ENCODE peak calls at places on chromosomes 13 and 19, in five cellular contexts. One of them, this sample, is unnamed.

GRCh38 chr19:2475018-2475701 is 767 bp upstream of the GADD45B start:
- DNase-seq in mucosa of descending colon: peak; percentile 63
- DNase-seq in neuronal stem cell: no peak
- DNase-seq in spleen: peak; percentile 91
- DNase-seq in CD8-positive, alpha-beta T cell: peak; percentile 75
- DNase-seq in this sample: peak; percentile 59

GRCh38 chr19:23817519-23817918 is 58.8 kb upstream of the ZNF681 start:
- DNase-seq in mucosa of descending colon: peak; percentile 66
- DNase-seq in neuronal stem cell: no peak
- DNase-seq in spleen: no peak
- DNase-seq in CD8-positive, alpha-beta T cell: peak; percentile 57
- DNase-seq in this sample: peak; percentile 84

GRCh38 chr19:14767466-14767971 is 10.8 kb downstream of the ADGRE2 start:
- DNase-seq in mucosa of descending colon: no peak
- DNase-seq in neuronal stem cell: no peak
- DNase-seq in spleen: no peak
- DNase-seq in CD8-positive, alpha-beta T cell: peak; percentile 23
- DNase-seq in this sample: no peak

GRCh38 chr19:39873385-39873784 is 27.2 kb upstream of the FBL start:
- DNase-seq in mucosa of descending colon: no peak
- DNase-seq in neuronal stem cell: no peak
- DNase-seq in spleen: no peak
- DNase-seq in CD8-positive, alpha-beta T cell: no peak
- DNase-seq in this sample: no peak

GRCh38 chr13:41639955-41640780 is 182.8 kb downstream of the RGCC start:
- DNase-seq in mucosa of descending colon: no peak
- DNase-seq in neuronal stem cell: no peak
- DNase-seq in spleen: no peak
- DNase-seq in CD8-positive, alpha-beta T cell: no peak
- DNase-seq in this sample: no peak

GRCh38 chr19:44718441-44719261 is 19.7 kb downstream of the CEACAM16 start:
- DNase-seq in mucosa of descending colon: peak; percentile 87
- DNase-seq in neuronal stem cell: peak; percentile 69
- DNase-seq in spleen: no peak
- DNase-seq in CD8-positive, alpha-beta T cell: no peak
- DNase-seq in this sample: peak; percentile 95

GRCh38 chr13:74886496-74886895 is 595.5 kb downstream of the TBC1D4 start:
- DNase-seq in mucosa of descending colon: no peak
- DNase-seq in neuronal stem cell: no peak
- DNase-seq in spleen: no peak
- DNase-seq in CD8-positive, alpha-beta T cell: no peak
- DNase-seq in this sample: no peak

GRCh38 chr19:38213911-38214625 is 10.0 kb downstream of the DPF1 start:
- DNase-seq in mucosa of descending colon: no peak
- DNase-seq in neuronal stem cell: no peak
- DNase-seq in spleen: no peak
- DNase-seq in CD8-positive, alpha-beta T cell: peak; percentile 55
- DNase-seq in this sample: peak; percentile 70

GRCh38 chr19:38389101-38389925 is 816 bp downstream of the SPRED3 start:
- DNase-seq in mucosa of descending colon: peak; percentile 12
- DNase-seq in neuronal stem cell: peak; percentile 32
- DNase-seq in spleen: no peak
- DNase-seq in CD8-positive, alpha-beta T cell: peak; percentile 53
- DNase-seq in this sample: peak; percentile 66

GRCh38 chr13:44364019-44364418 is 9.6 kb upstream of the SERP2 start:
- DNase-seq in mucosa of descending colon: no peak
- DNase-seq in neuronal stem cell: no peak
- DNase-seq in spleen: no peak
- DNase-seq in CD8-positive, alpha-beta T cell: no peak
- DNase-seq in this sample: no peak

GRCh38 chr13:109565877-109566276 is 220.5 kb downstream of the IRS2 start:
- DNase-seq in mucosa of descending colon: no peak
- DNase-seq in neuronal stem cell: no peak
- DNase-seq in spleen: no peak
- DNase-seq in CD8-positive, alpha-beta T cell: no peak
- DNase-seq in this sample: no peak

GRCh38 chr13:48210178-48210577 is 22.8 kb upstream of the ITM2B start:
- DNase-seq in mucosa of descending colon: no peak
- DNase-seq in neuronal stem cell: no peak
- DNase-seq in spleen: no peak
- DNase-seq in CD8-positive, alpha-beta T cell: no peak
- DNase-seq in this sample: no peak

GRCh38 chr19:12581100-12581499 is 29.5 kb downstream of the ZNF490 start:
- DNase-seq in mucosa of descending colon: no peak
- DNase-seq in neuronal stem cell: no peak
- DNase-seq in spleen: no peak
- DNase-seq in CD8-positive, alpha-beta T cell: no peak
- DNase-seq in this sample: peak; percentile 34

DNA sequence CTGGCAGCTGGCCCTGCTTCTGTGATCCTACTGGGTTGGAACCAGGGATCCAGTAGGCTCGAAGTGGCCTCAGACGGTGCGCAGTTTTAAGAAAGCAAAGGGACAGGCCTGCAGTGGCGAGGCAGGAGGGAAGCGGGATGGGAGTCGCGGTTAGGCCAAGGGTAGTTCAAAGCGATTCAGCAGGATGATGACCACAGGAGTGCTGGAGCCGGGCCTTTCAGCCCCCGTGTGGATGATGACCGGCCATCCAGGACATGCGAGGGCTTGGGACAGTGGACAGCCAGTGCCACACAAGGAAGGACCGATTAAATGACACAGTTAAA is 853 bp downstream of the RNASEH2B start:
- DNase-seq in mucosa of descending colon: no peak
- DNase-seq in neuronal stem cell: peak; percentile 29
- DNase-seq in spleen: no peak
- DNase-seq in CD8-positive, alpha-beta T cell: no peak
- DNase-seq in this sample: peak; percentile 68
- H3K4me1 ChIP-seq in mucosa of descending colon: peaks cover 3% of the 10 kb centered on the region
- H3K4me1 ChIP-seq in neuronal stem cell: peaks cover 11% of the 10 kb centered on the region
- H3K4me1 ChIP-seq in spleen: peaks cover 53% of the 10 kb centered on the region
- H3K4me1 ChIP-seq in CD8-positive, alpha-beta T cell: peaks cover 34% of the 10 kb centered on the region
- H3K4me1 ChIP-seq in this sample: peaks cover 25% of the 10 kb centered on the region

GRCh38 chr13:39106216-39106995 is 68.2 kb downstream of the NHLRC3 start:
- DNase-seq in mucosa of descending colon: peak; percentile 15
- DNase-seq in neuronal stem cell: no peak
- DNase-seq in spleen: no peak
- DNase-seq in CD8-positive, alpha-beta T cell: no peak
- DNase-seq in this sample: no peak

GRCh38 chr13:39108746-39109145 is 70.5 kb downstream of the NHLRC3 start:
- DNase-seq in mucosa of descending colon: no peak
- DNase-seq in neuronal stem cell: no peak
- DNase-seq in spleen: no peak
- DNase-seq in CD8-positive, alpha-beta T cell: no peak
- DNase-seq in this sample: no peak

GRCh38 chr13:39111145-39111544 is 72.9 kb downstream of the NHLRC3 start:
- DNase-seq in mucosa of descending colon: no peak
- DNase-seq in neuronal stem cell: no peak
- DNase-seq in spleen: no peak
- DNase-seq in CD8-positive, alpha-beta T cell: no peak
- DNase-seq in this sample: no peak

GRCh38 chr13:39107484-39108040 is 69.3 kb downstream of the NHLRC3 start:
- DNase-seq in mucosa of descending colon: no peak
- DNase-seq in neuronal stem cell: no peak
- DNase-seq in spleen: no peak
- DNase-seq in CD8-positive, alpha-beta T cell: no peak
- DNase-seq in this sample: no peak

DNA sequence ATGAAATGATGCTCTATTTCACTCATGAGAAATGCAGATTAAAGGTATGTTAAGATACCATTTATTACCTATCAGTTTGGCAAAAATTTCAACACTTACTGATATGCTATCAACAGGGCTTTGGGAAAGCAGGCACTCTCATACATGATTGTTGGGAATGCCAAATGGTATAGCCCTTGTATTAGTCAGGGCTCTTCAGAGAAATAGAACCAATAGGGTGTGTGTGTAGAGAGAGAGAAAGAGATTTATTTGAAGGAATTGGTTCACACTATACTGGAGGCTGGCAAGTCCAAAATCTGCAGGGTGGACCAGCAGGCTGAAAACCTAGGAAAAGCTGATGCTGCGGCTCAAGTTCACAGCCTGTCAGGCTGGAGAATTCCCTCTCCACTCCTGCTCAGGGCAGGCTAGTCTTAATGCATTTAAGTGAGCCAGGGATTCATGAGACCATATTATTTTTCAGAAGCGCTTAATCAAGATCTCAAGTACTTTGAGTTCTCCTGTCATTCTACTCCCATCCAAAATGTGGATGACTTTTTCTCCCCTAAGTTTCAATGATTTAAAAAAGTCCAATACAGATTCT is 72.4 kb downstream of the NHLRC3 start:
- DNase-seq in mucosa of descending colon: no peak
- DNase-seq in neuronal stem cell: no peak
- DNase-seq in spleen: no peak
- DNase-seq in CD8-positive, alpha-beta T cell: no peak
- DNase-seq in this sample: no peak
- H3K4me1 ChIP-seq in mucosa of descending colon: no peaks in the 10 kb centered on the region
- H3K4me1 ChIP-seq in neuronal stem cell: peaks cover 3% of the 10 kb centered on the region
- H3K4me1 ChIP-seq in spleen: no peaks in the 10 kb centered on the region
- H3K4me1 ChIP-seq in CD8-positive, alpha-beta T cell: no peaks in the 10 kb centered on the region
- H3K4me1 ChIP-seq in this sample: no peaks in the 10 kb centered on the region

DNA sequence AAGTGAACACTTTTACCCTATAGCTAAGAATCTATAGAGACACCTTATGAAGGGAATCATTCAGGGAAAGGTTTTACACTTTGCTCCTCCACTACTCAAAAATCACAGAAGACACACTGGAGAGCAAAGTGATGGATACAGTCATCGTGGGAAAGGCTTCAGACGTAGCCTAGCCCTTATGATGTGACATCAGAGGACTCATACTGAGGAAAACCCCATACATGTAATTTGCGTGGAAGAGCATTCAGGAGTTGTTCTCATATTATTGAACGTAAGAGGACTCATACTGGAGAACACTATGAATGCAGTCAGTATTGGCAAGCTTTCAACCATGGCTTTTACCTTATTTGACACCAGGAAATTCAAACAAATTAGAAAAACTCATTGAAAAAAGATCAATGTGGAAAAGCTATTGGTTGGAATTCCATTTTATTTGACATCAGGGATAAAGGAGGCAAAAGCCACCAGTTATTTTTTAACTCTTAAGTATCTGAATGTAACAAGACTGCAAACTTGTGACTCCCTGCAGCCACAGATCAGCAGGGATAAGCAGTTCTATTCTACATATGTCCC is 16.1 kb upstream of the ZNF274 start:
- DNase-seq in mucosa of descending colon: no peak
- DNase-seq in neuronal stem cell: no peak
- DNase-seq in spleen: no peak
- DNase-seq in CD8-positive, alpha-beta T cell: no peak
- DNase-seq in this sample: no peak
- H3K4me1 ChIP-seq in mucosa of descending colon: no peaks in the 10 kb centered on the region
- H3K4me1 ChIP-seq in neuronal stem cell: no peaks in the 10 kb centered on the region
- H3K4me1 ChIP-seq in spleen: no peaks in the 10 kb centered on the region
- H3K4me1 ChIP-seq in CD8-positive, alpha-beta T cell: no peaks in the 10 kb centered on the region
- H3K4me1 ChIP-seq in this sample: no peaks in the 10 kb centered on the region

GRCh38 chr13:101624210-101624922 is 171.9 kb downstream of the ITGBL1 start:
- DNase-seq in mucosa of descending colon: no peak
- DNase-seq in neuronal stem cell: no peak
- DNase-seq in spleen: no peak
- DNase-seq in CD8-positive, alpha-beta T cell: no peak
- DNase-seq in this sample: peak; percentile 33
- H3K4me1 ChIP-seq in mucosa of descending colon: peaks cover 10% of the 10 kb centered on the region
- H3K4me1 ChIP-seq in neuronal stem cell: peaks cover 4% of the 10 kb centered on the region
- H3K4me1 ChIP-seq in spleen: peaks cover 43% of the 10 kb centered on the region
- H3K4me1 ChIP-seq in CD8-positive, alpha-beta T cell: peaks cover 29% of the 10 kb centered on the region
- H3K4me1 ChIP-seq in this sample: peaks cover 11% of the 10 kb centered on the region

DNA sequence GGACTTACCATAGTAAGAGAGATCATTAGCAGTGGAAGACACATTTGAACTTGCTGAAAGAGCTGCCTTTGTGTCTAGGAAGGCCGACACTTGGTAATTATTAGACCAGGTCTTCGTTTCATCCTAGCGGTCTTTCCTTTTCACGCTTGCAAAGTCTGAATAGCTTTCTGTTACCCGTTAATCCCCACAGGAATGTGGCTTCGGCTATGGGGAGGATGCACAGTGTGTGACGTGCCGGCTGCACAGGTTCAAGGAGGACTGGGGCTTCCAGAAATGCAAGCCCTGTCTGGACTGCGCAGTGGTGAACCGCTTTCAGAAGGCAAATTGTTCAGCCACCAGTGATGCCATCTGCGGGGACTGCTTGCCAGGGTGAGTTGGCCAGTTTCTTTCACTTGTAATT is 45.5 kb downstream of the TNFRSF19 start:
- DNase-seq in mucosa of descending colon: no peak
- DNase-seq in neuronal stem cell: peak; percentile 71
- DNase-seq in spleen: no peak
- DNase-seq in CD8-positive, alpha-beta T cell: no peak
- DNase-seq in this sample: no peak
- H3K4me1 ChIP-seq in mucosa of descending colon: no peaks in the 10 kb centered on the region
- H3K4me1 ChIP-seq in neuronal stem cell: peaks cover 29% of the 10 kb centered on the region
- H3K4me1 ChIP-seq in spleen: peaks cover 9% of the 10 kb centered on the region
- H3K4me1 ChIP-seq in CD8-positive, alpha-beta T cell: no peaks in the 10 kb centered on the region
- H3K4me1 ChIP-seq in this sample: no peaks in the 10 kb centered on the region

DNA sequence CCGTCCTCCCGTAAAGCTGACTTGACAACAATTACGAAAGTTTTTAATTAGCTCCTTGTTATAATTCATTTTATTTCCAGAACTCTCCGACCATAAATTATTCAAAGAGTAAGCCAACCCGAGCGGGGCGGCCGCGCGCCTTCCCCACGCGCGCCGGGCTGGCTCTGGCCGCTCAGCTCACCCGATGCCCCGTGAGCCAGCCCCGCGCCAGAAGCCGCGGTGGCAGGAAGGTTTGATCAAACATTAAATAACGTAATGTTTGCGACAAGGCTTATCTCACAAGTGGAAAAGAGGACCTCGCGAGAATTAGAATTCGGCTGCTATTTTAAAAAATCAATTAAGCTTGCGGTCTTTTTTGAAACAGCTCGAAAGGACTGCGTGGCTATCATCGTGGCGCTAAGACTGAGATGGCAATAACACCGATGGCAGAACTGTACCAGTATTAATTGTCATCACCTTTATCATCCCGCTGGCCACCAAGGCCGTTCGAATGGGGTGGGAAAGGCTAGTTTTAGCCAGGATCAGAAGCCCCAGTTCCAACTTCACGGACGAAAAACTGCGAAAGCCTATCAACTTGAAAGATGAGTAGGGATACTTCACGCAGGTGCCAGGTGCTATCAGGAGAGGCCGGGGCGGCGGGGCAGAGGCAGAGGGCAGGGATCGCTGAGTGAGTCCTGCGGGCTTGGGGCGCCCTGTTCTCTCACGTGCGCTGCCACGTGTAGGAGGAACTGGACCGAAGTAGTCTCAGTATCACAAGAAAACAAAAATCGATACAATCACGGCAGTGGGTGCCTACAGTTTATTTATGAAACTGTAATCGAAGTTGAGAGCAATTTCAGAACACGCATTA is 6.4 kb downstream of the POU4F1 start:
- DNase-seq in mucosa of descending colon: no peak
- DNase-seq in neuronal stem cell: peak; percentile 33
- DNase-seq in spleen: no peak
- DNase-seq in CD8-positive, alpha-beta T cell: no peak
- DNase-seq in this sample: peak; percentile 71
- H3K4me1 ChIP-seq in mucosa of descending colon: peaks cover 11% of the 10 kb centered on the region
- H3K4me1 ChIP-seq in neuronal stem cell: peaks cover 7% of the 10 kb centered on the region
- H3K4me1 ChIP-seq in spleen: peaks cover 32% of the 10 kb centered on the region
- H3K4me1 ChIP-seq in CD8-positive, alpha-beta T cell: peaks cover 12% of the 10 kb centered on the region
- H3K4me1 ChIP-seq in this sample: peaks cover 58% of the 10 kb centered on the region